ENCODE peak calls at places on chromosomes 3 and 15, in seven cellular contexts. X, Z, U, P, C, Q and D are unnamed samples.
A peak's percentile ranks its signal among the peaks of the same experiment; 100 is the strongest.

GRCh38 chr3:46449755-46450552 is 14.8 kb downstream of the LTF start:
- DNase-seq in P (no peak), Q (peak; percentile 32), Z (no peak), X (no peak), C (no peak), U (no peak), D (peak; percentile 40)

GRCh38 chr3:167780214-167780613 is 44.7 kb downstream of the SERPINI1 start:
- DNase-seq in C (no peak), X (no peak), U (no peak), Q (no peak), P (no peak), Z (no peak), D (no peak)

GRCh38 chr3:155065537-155065936 is 14.6 kb upstream of the MME start:
- DNase-seq in X (no peak), Z (no peak), U (no peak), Q (no peak), C (no peak), P (no peak), D (no peak)

GRCh38 chr3:111809196-111809595 is 49.9 kb upstream of the PHLDB2 start:
- DNase-seq in C (no peak), Q (no peak), X (no peak), U (no peak), P (no peak), Z (no peak), D (no peak)

GRCh38 chr3:55620361-55621025 is 133.4 kb upstream of the WNT5A start:
- DNase-seq in Z (no peak), Q (no peak), P (no peak), U (no peak), C (no peak), X (no peak), D (no peak)

GRCh38 chr15:98647026-98647773 is 1.1 kb upstream of the IGF1R start:
- DNase-seq in X (peak; percentile 66), P (peak; percentile 78), Z (peak; percentile 74), U (peak; percentile 81), C (peak; percentile 79), Q (peak; percentile 83), D (peak; percentile 66)

GRCh38 chr3:80230954-80231353 is 463.2 kb upstream of the ROBO1 start:
- DNase-seq in P (no peak), Q (no peak), U (no peak), C (no peak), X (no peak), Z (no peak), D (no peak)

GRCh38 chr3:20478407-20478806 is 292.4 kb upstream of the SGO1 start:
- DNase-seq in X (no peak), Q (no peak), C (no peak), U (no peak), Z (no peak), P (no peak), D (no peak)

GRCh38 chr15:57610130-57610529 is 18.4 kb downstream of the MYZAP start:
- DNase-seq in Q (peak; percentile 70), C (peak; percentile 90), Z (peak; percentile 91), X (peak; percentile 81), P (peak; percentile 87), U (peak; percentile 88), D (no peak)

GRCh38 chr15:51229907-51230328 is 108.5 kb downstream of the CYP19A1 start:
- DNase-seq in C (no peak), P (no peak), Z (no peak), Q (peak; percentile 19), U (no peak), X (no peak), D (no peak)

GRCh38 chr3:51997935-51998596 is 2.4 kb upstream of the RPL29 start:
- DNase-seq in P (no peak), U (no peak), Z (no peak), C (no peak), X (no peak), Q (no peak), D (no peak)

GRCh38 chr15:47300035-47300434 is 417.3 kb upstream of the SEMA6D start:
- DNase-seq in X (no peak), U (peak; percentile 64), Q (no peak), P (no peak), Z (no peak), C (no peak), D (no peak)

GRCh38 chr3:86830566-86830965 is 160.4 kb downstream of the VGLL3 start:
- DNase-seq in X (no peak), Q (no peak), Z (no peak), P (no peak), U (no peak), C (no peak), D (no peak)

GRCh38 chr15:44102675-44103254 is 92.3 kb downstream of the FRMD5 start:
- DNase-seq in U (peak; percentile 47), X (peak; percentile 34), Z (no peak), P (no peak), C (peak; percentile 28), Q (peak; percentile 13), D (no peak)

GRCh38 chr3:58888087-58888486 is 161.7 kb downstream of the CFAP20DC start:
- DNase-seq in Z (no peak), P (no peak), C (no peak), X (no peak), U (no peak), Q (no peak), D (no peak)

GRCh38 chr15:101504866-101505609 is 15.5 kb upstream of the PCSK6 start:
- DNase-seq in P (no peak), C (no peak), U (no peak), Q (no peak), X (no peak), Z (no peak), D (no peak)

GRCh38 chr15:92155941-92156340 is 237.7 kb upstream of the ST8SIA2 start:
- DNase-seq in X (no peak), Q (no peak), Z (no peak), C (no peak), P (no peak), U (no peak), D (no peak)

GRCh38 chr3:57068437-57069089 is 8.1 kb downstream of the SPATA12 start:
- DNase-seq in C (peak; percentile 18), P (peak; percentile 28), X (no peak), U (peak; percentile 78), Q (peak; percentile 55), Z (peak; percentile 77), D (peak; percentile 62)

GRCh38 chr3:170062068-170062467 is 24.3 kb downstream of the GPR160 start:
- DNase-seq in Z (no peak), U (no peak), C (no peak), X (no peak), P (no peak), Q (no peak), D (no peak)
- TF ChIP-seq POLR2A in Z (no peak), U (no peak), C (no peak), X (no peak), P (no peak), Q (no peak), D (no peak)

DNA sequence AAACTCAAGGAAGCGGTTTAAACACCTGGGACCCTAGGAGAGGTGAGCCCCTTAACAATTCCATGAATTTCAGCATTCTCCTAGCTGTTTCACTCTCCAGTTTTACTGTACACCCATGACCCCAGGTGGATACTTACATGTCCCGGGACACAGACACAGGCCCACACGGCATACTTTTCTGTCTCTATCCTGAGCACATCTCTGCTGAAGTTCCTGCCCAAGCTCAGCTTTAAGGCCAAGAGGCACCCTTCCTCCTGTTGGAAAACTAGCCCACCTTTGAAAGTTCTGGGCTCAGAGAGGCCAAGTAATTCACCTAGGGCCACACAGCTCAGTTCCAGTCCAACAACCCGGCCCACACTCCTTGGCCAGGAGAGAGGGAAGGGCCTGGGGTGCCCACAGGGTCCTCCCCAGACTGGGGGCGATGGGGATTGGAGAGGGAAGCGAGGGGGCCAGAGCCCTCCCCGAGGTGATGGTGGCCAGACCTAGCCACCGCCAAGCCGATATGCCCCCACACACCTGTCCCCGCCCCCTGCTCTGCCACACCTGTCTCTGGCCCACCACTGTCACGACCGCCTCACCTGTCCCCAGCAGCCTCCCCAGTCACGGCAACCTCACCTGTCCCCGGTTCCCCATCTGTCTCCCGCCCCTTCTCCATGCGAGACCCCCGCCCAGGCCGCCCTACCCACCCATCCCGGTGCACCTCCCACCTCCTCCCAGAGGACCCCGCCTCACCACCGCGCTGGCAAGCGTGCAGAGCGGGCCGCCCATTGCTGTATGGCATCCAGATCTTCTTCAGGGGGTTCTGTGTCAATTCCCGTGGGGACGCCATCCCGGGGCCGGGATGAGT is 431 bp downstream of the PFKFB4 start:
- DNase-seq in Q (no peak), X (no peak), C (no peak), U (no peak), Z (no peak), P (no peak), D (peak; percentile 25)
- TF ChIP-seq POLR2A in Q (peak; percentile 24), X (no peak), C (peak; percentile 65), U (no peak), Z (no peak), P (peak; percentile 30), D (no peak)

GRCh38 chr3:44236485-44236908 is 5.2 kb upstream of the TOPAZ1 start:
- DNase-seq in X (no peak), U (no peak), C (no peak), Z (no peak), Q (no peak), P (no peak), D (no peak)

GRCh38 chr3:44237161-44237560 is 4.5 kb upstream of the TOPAZ1 start:
- DNase-seq in X (no peak), P (no peak), Q (no peak), C (no peak), U (no peak), Z (no peak), D (no peak)

GRCh38 chr3:44237665-44238064 is 4.0 kb upstream of the TOPAZ1 start:
- DNase-seq in Q (no peak), Z (no peak), X (no peak), C (no peak), P (no peak), U (no peak), D (no peak)

GRCh38 chr3:44240061-44240460 is 1.6 kb upstream of the TOPAZ1 start:
- DNase-seq in X (no peak), U (no peak), P (no peak), Q (no peak), Z (no peak), C (no peak), D (no peak)

DNA sequence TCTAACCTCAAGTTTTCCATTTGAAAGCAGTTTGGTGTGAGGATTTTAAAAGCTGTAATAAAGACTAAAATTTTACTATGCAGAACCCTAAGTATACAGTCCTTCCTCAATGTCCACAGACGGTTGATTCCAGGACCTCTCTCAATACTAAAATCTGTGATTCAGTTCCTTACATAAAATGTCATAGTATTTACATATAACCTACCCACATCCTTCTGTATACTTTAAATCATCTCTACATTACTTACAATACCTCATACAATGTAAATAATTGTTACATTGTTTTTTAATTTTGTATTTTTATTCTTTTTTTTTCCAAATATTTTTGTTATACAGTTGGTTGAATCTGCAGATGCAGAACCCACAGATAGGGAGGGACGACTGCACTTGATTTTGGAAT is 2.8 kb upstream of the TOPAZ1 start:
- DNase-seq in Z (no peak), U (no peak), C (no peak), X (no peak), Q (no peak), P (no peak), D (no peak)
- TF ChIP-seq POLR2A in Z (no peak), U (no peak), C (no peak), X (no peak), Q (no peak), P (no peak), D (no peak)

GRCh38 chr15:88631464-88632028 is 7.3 kb upstream of the ISG20 start:
- DNase-seq in P (peak; percentile 9), X (no peak), C (no peak), Z (no peak), Q (no peak), U (no peak), D (no peak)
- TF ChIP-seq POLR2A in P (no peak), X (no peak), C (no peak), Z (no peak), Q (no peak), U (no peak), D (no peak)